ENCODE peak calls at places on chromosomes 5 and 9, in ten cellular contexts. T is transverse colon, F is heart left ventricle, L is right lobe of liver, W is HCT116, J is A549, U is uterus, K is HepG2, Z is vagina, P is ovary. B is an unnamed sample.

GRCh38 chr9:88660611-88661010 is 125.6 kb downstream of the NXNL2 start:
- DNase-seq in T (no peak), F (no peak), L (no peak), W (peak), J (no peak), U (no peak), K (peak), Z (no peak), P (no peak), B (no peak)

GRCh38 chr5:179605026-179605833 is 18.2 kb downstream of the HNRNPH1 start:
- DNase-seq in T (no peak), F (no peak), L (no peak), W (no peak), J (no peak), U (no peak), K (no peak), Z (no peak), P (peak), B (no peak)

GRCh38 chr9:97847474-97848236 is 5.4 kb upstream of the FOXE1 start:
- DNase-seq in T (no peak), F (no peak), L (no peak), W (no peak), J (no peak), U (no peak), K (no peak), Z (no peak), P (no peak), B (no peak)

GRCh38 chr5:55672477-55672911 is 39.6 kb downstream of the SLC38A9 start:
- DNase-seq in T (no peak), F (no peak), L (no peak), W (no peak), J (no peak), U (no peak), K (no peak), Z (no peak), P (no peak), B (no peak)

GRCh38 chr5:179766021-179766725 is 27.6 kb upstream of the LTC4S start:
- DNase-seq in T (no peak), F (no peak), L (no peak), W (no peak), J (no peak), U (no peak), K (no peak), Z (no peak), P (no peak), B (no peak)

GRCh38 chr9:131640438-131641181 is 95.3 kb downstream of the PRRT1B start:
- DNase-seq in T (no peak), F (no peak), L (no peak), W (no peak), J (no peak), U (no peak), K (no peak), Z (no peak), P (no peak), B (no peak)

GRCh38 chr9:106784076-106784475 is 78.9 kb upstream of the ZNF462 start:
- DNase-seq in T (no peak), F (no peak), L (no peak), W (no peak), J (no peak), U (no peak), K (no peak), Z (no peak), P (no peak), B (no peak)

GRCh38 chr5:119808474-119808873 is 179.1 kb downstream of the FAM170A start:
- DNase-seq in T (no peak), F (no peak), L (no peak), W (no peak), J (no peak), U (no peak), K (peak), Z (no peak), P (no peak), B (no peak)

GRCh38 chr9:122099271-122099869 is 6.3 kb upstream of the TTLL11 start:
- DNase-seq in T (peak), F (peak), L (peak), W (peak), J (peak), U (peak), K (peak), Z (no peak), P (peak), B (peak)

GRCh38 chr9:127216210-127216887 is 48.2 kb upstream of the GARNL3 start:
- DNase-seq in T (no peak), F (no peak), L (no peak), W (no peak), J (no peak), U (no peak), K (no peak), Z (no peak), P (no peak), B (no peak)

GRCh38 chr9:115591584-115591984 is 473.6 kb upstream of the TNC start:
- DNase-seq in T (peak), F (no peak), L (peak), W (peak), J (peak), U (peak), K (peak), Z (no peak), P (no peak), B (peak)

GRCh38 chr5:150113047-150113744 is 26.8 kb upstream of the CSF1R start:
- DNase-seq in T (no peak), F (no peak), L (no peak), W (no peak), J (no peak), U (no peak), K (no peak), Z (peak), P (peak), B (peak)

GRCh38 chr5:86757824-86758223 is 140.1 kb downstream of the COX7C start:
- DNase-seq in T (no peak), F (no peak), L (no peak), W (peak), J (no peak), U (no peak), K (no peak), Z (no peak), P (no peak), B (no peak)

GRCh38 chr5:177471610-177472356 is 1.7 kb downstream of the DBN1 start:
- DNase-seq in T (no peak), F (no peak), L (no peak), W (no peak), J (no peak), U (no peak), K (no peak), Z (no peak), P (peak), B (peak)

GRCh38 chr5:131682824-131683223 is 47.8 kb upstream of the RAPGEF6 start:
- DNase-seq in T (no peak), F (no peak), L (no peak), W (no peak), J (no peak), U (no peak), K (no peak), Z (no peak), P (no peak), B (no peak)

GRCh38 chr5:146813748-146814147 is 64.8 kb downstream of the PPP2R2B start:
- DNase-seq in T (no peak), F (no peak), L (no peak), W (no peak), J (no peak), U (no peak), K (no peak), Z (no peak), P (no peak), B (no peak)

GRCh38 chr9:133558191-133559126 is 24.0 kb downstream of the ADAMTSL2 start:
- DNase-seq in T (no peak), F (no peak), L (no peak), W (peak), J (peak), U (peak), K (peak), Z (no peak), P (no peak), B (peak)

GRCh38 chr5:126471875-126472537 is 48.8 kb downstream of the GRAMD2B start:
- DNase-seq in T (no peak), F (no peak), L (no peak), W (no peak), J (no peak), U (no peak), K (peak), Z (no peak), P (no peak), B (no peak)

GRCh38 chr5:112417931-112418358 is 1.1 kb downstream of the EPB41L4A start:
- DNase-seq in T (peak), F (peak), L (peak), W (no peak), J (no peak), U (peak), K (no peak), Z (no peak), P (peak), B (peak)

GRCh38 chr5:39080168-39080567 is 6.0 kb upstream of the RICTOR start:
- DNase-seq in T (no peak), F (no peak), L (no peak), W (no peak), J (no peak), U (no peak), K (no peak), Z (no peak), P (no peak), B (no peak)

GRCh38 chr5:62582198-62582597 is 3.6 kb downstream of the LRRC70 start:
- DNase-seq in T (no peak), F (no peak), L (no peak), W (no peak), J (no peak), U (no peak), K (no peak), Z (no peak), P (no peak), B (no peak)

GRCh38 chr5:179509239-179509638 is 41.1 kb upstream of the RUFY1 start:
- DNase-seq in T (no peak), F (no peak), L (no peak), W (no peak), J (no peak), U (no peak), K (no peak), Z (no peak), P (no peak), B (no peak)

GRCh38 chr5:172630961-172631360 is 10.1 kb upstream of the NEURL1B start:
- DNase-seq in T (no peak), F (no peak), L (no peak), W (no peak), J (no peak), U (no peak), K (no peak), Z (no peak), P (peak), B (no peak)

GRCh38 chr5:65861830-65862241 is 64.5 kb upstream of the ERBIN start:
- DNase-seq in T (no peak), F (no peak), L (no peak), W (peak), J (no peak), U (no peak), K (no peak), Z (no peak), P (no peak), B (no peak)

GRCh38 chr5:165457854-165458481 is 1952.5 kb downstream of the MAT2B start:
- DNase-seq in T (no peak), F (no peak), L (no peak), W (no peak), J (no peak), U (no peak), K (no peak), Z (no peak), P (no peak), B (no peak)

GRCh38 chr9:77462066-77462465 is 186.1 kb downstream of the GNA14 start:
- DNase-seq in T (no peak), F (no peak), L (no peak), W (no peak), J (no peak), U (no peak), K (no peak), Z (no peak), P (no peak), B (no peak)

GRCh38 chr5:40367260-40367659 is 312.5 kb upstream of the PTGER4 start:
- DNase-seq in T (no peak), F (no peak), L (no peak), W (no peak), J (no peak), U (no peak), K (no peak), Z (no peak), P (no peak), B (no peak)

GRCh38 chr9:136133191-136133958 is 14.7 kb upstream of the TMEM250 start:
- DNase-seq in T (no peak), F (peak), L (no peak), W (no peak), J (peak), U (no peak), K (no peak), Z (no peak), P (peak), B (no peak)

GRCh38 chr9:120942186-120943001 is 15.8 kb upstream of the TRAF1 start:
- DNase-seq in T (no peak), F (no peak), L (no peak), W (no peak), J (no peak), U (no peak), K (no peak), Z (no peak), P (no peak), B (no peak)

GRCh38 chr5:112729630-112730029 is 8.1 kb upstream of the APC start:
- DNase-seq in T (no peak), F (no peak), L (no peak), W (no peak), J (no peak), U (no peak), K (no peak), Z (no peak), P (no peak), B (no peak)

GRCh38 chr5:176540956-176541337 is 3.7 kb upstream of the RNF44 start:
- DNase-seq in T (no peak), F (no peak), L (no peak), W (no peak), J (no peak), U (no peak), K (no peak), Z (no peak), P (no peak), B (no peak)

GRCh38 chr5:134490255-134490924 is 35.1 kb upstream of the JADE2 start:
- DNase-seq in T (no peak), F (no peak), L (no peak), W (no peak), J (no peak), U (no peak), K (no peak), Z (no peak), P (no peak), B (no peak)

GRCh38 chr9:137664676-137665075 is 45.9 kb downstream of the EHMT1 start:
- DNase-seq in T (peak), F (no peak), L (no peak), W (no peak), J (peak), U (no peak), K (peak), Z (no peak), P (no peak), B (no peak)

GRCh38 chr9:126799051-126799450 is 5.8 kb upstream of the ZBTB43 start:
- DNase-seq in T (no peak), F (no peak), L (no peak), W (no peak), J (no peak), U (no peak), K (no peak), Z (no peak), P (no peak), B (no peak)

GRCh38 chr5:136620016-136620419 is 254.7 kb upstream of the TRPC7 start:
- DNase-seq in T (no peak), F (no peak), L (no peak), W (no peak), J (no peak), U (no peak), K (no peak), Z (no peak), P (no peak), B (no peak)
- TF ChIP-seq POLR2A in T (no peak), F (no peak), L (no peak), W (no peak), J (no peak), U (no peak), K (no peak), Z (no peak), P (no peak), B (no peak)

GRCh38 chr5:141040763-141041426 is 10.3 kb upstream of the PCDHB1 start:
- DNase-seq in T (peak), F (peak), L (peak), W (peak), J (peak), U (peak), K (peak), Z (no peak), P (peak), B (peak)

GRCh38 chr5:141039517-141039916 is 11.7 kb upstream of the PCDHB1 start:
- DNase-seq in T (no peak), F (no peak), L (no peak), W (no peak), J (no peak), U (no peak), K (no peak), Z (no peak), P (no peak), B (no peak)

GRCh38 chr5:141040093-141040762 is 10.9 kb upstream of the PCDHB1 start:
- DNase-seq in T (no peak), F (peak), L (peak), W (peak), J (peak), U (peak), K (no peak), Z (no peak), P (peak), B (no peak)

GRCh38 chr5:141039061-141039460 is 12.1 kb upstream of the PCDHB1 start:
- DNase-seq in T (no peak), F (no peak), L (no peak), W (no peak), J (no peak), U (no peak), K (no peak), Z (no peak), P (no peak), B (no peak)

GRCh38 chr5:141041427-141041785 is 9.8 kb upstream of the PCDHB1 start:
- DNase-seq in T (no peak), F (no peak), L (no peak), W (no peak), J (no peak), U (no peak), K (no peak), Z (no peak), P (no peak), B (no peak)
- TF ChIP-seq CTCF in T (no peak), F (no peak), L (no peak), W (no peak), J (no peak), U (no peak), K (no peak), Z (no peak), P (no peak), B (no peak)

DNA sequence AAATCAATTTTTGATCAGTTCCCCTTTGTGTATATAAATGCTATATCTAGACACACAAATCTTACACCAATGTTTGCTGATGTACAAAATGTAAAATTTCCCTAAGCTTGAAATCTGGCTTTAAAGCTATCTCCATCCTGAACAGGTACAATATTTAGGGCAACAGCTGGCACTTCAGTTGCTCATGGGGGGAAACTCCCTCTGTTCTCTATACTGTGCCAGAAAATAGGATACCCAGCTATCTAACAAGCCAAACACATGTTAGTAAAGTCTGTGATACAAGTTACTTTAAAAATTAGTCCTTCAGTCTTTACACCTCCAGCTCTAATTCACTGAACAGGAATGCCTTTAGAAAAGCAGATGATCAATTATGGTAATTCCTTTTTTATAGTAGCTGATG is 191.8 kb downstream of the SLF1 start:
- DNase-seq in T (no peak), F (no peak), L (no peak), W (no peak), J (no peak), U (no peak), K (no peak), Z (no peak), P (no peak), B (no peak)
- H3K4me3 ChIP-seq in T (no peak), F (no peak), L (no peak), W (no peak), J (no peak), U (no peak), K (no peak), Z (no peak), P (no peak), B (no peak)

DNA sequence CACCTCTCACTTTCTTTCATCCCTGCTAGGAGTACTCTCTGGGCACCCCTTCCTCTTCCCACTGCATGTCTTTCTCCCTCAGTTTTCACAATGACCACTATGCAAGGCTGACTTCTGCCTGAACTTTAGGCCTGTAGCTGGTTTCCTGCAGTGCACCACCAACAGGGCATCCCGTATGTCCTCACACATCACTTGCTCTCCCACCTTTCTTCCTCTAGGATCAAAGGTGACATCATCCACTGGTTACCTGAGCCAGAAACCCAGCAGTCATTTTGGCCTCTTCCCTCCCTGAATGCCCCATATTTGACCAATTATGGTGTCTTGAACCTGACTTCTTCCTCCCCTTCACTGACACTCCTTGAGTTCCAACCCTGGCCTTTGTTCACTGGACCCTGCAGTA is 8.5 kb downstream of the GAS1 start:
- DNase-seq in T (no peak), F (no peak), L (no peak), W (no peak), J (no peak), U (no peak), K (no peak), Z (no peak), P (no peak), B (no peak)
- TF ChIP-seq POLR2A in T (no peak), F (no peak), L (no peak), W (no peak), J (no peak), U (no peak), K (no peak), Z (no peak), P (no peak), B (no peak)

DNA sequence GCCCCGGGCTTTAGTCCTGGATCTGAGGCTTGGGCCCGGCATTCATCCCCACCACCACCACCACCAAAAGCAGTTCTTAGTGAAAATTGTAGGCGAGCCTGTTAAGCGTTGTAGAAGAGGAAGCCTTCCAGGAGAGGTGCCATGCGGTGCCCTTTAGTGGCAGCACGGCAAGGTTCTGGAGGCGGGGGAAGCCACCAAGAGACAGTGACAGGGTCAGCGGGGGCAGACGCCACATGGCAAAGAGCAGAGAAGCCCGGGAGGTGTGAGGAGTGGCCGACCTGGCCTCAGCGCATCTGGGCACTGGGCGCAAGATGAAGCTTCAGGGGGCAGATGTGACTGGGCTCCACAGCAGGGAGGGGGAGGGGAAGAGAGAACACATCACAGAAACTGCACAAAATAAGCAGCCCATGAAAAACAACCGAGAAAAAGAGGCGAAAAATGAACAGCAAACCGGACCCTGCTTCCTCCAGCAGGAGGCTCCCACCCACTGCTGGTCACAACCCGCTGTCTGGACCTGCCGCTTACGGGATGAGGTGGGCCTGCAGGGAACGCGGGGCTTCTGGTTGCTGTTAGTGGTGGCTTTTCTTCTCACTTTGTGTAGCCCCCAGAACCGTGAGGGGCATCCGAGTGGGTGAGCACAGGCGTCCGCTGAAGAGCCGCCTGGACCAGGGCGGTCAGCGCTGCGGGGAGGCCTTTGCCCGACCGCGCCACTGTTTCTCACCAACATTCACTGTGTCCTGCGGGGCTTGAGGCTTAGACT is 4.3 kb downstream of the LRRC14B start:
- DNase-seq in T (no peak), F (no peak), L (peak), W (no peak), J (no peak), U (no peak), K (no peak), Z (no peak), P (no peak), B (no peak)
- TF ChIP-seq CTCF in T (no peak), F (no peak), L (no peak), W (no peak), J (no peak), U (no peak), K (peak), Z (no peak), P (no peak), B (no peak)